ENCODE peak calls at places on chromosomes 11 and 22, in eight cellular contexts. X is Caki2; S is stimulated activated CD4-positive, alpha-beta T cell treated with anti-CD3 and anti-CD28 coated beads, Interleukin-12 subunit alpha, Interleukin-12 subunit beta, amount 100 ng/mL, for 24 hours; F is nucleus accumbens; Z is NAMALWA; N is head of caudate nucleus; O is LHCN-M2; I is EL. H is an unnamed sample.

GRCh38 chr11:1869427-1870325 is 16.8 kb downstream of the LSP1 start:
- DNase-seq in X (no peak), S (no peak), F (no peak), Z (no peak), N (no peak), O (peak), I (no peak), H (no peak)

GRCh38 chr11:13277719-13278619 is at the start of gene BMAL1:
- DNase-seq in X (peak), S (peak), F (peak), Z (no peak), N (peak), O (peak), I (peak), H (peak)

GRCh38 chr11:13859986-13860385 is 102.5 kb upstream of the SPON1 start:
- DNase-seq in X (no peak), S (no peak), F (peak), Z (no peak), N (peak), O (no peak), I (no peak), H (no peak)

GRCh38 chr11:42572231-42572610 is 739.6 kb upstream of the API5 start:
- DNase-seq in X (no peak), S (no peak), F (no peak), Z (no peak), N (no peak), O (no peak), I (no peak), H (no peak)

GRCh38 chr11:18310800-18311340 is 11.1 kb downstream of the HPS5 start:
- DNase-seq in X (no peak), S (no peak), F (no peak), Z (no peak), N (no peak), O (peak), I (no peak), H (peak)

GRCh38 chr11:75513250-75513649 is 12.5 kb downstream of the GDPD5 start:
- DNase-seq in X (peak), S (no peak), F (no peak), Z (peak), N (no peak), O (peak), I (peak), H (peak)

GRCh38 chr11:134856371-134856971 is 444.4 kb upstream of the B3GAT1 start:
- DNase-seq in X (no peak), S (no peak), F (no peak), Z (no peak), N (no peak), O (no peak), I (no peak), H (no peak)

GRCh38 chr11:559020-559620 is 1.4 kb downstream of the LMNTD2 start:
- DNase-seq in X (no peak), S (no peak), F (no peak), Z (no peak), N (no peak), O (no peak), I (no peak), H (no peak)

GRCh38 chr11:19597194-19597593 is 115.4 kb upstream of the NAV2 start:
- DNase-seq in X (peak), S (no peak), F (no peak), Z (no peak), N (no peak), O (peak), I (peak), H (peak)

GRCh38 chr11:14411818-14412217 is 52.8 kb upstream of the RRAS2 start:
- DNase-seq in X (no peak), S (no peak), F (no peak), Z (no peak), N (no peak), O (peak), I (peak), H (peak)

GRCh38 chr11:20112291-20113146 is 47.8 kb downstream of the DBX1 start:
- DNase-seq in X (peak), S (no peak), F (peak), Z (no peak), N (peak), O (peak), I (peak), H (peak)

GRCh38 chr11:81707881-81708280 is 1025.8 kb downstream of the FAM181B start:
- DNase-seq in X (no peak), S (no peak), F (no peak), Z (peak), N (no peak), O (no peak), I (no peak), H (no peak)

GRCh38 chr11:81596709-81597108 is 1137.0 kb downstream of the FAM181B start:
- DNase-seq in X (no peak), S (no peak), F (no peak), Z (no peak), N (no peak), O (no peak), I (no peak), H (no peak)

GRCh38 chr11:40241524-40242037 is 1217.9 kb downstream of the LRRC4C start:
- DNase-seq in X (no peak), S (no peak), F (no peak), Z (no peak), N (no peak), O (no peak), I (no peak), H (no peak)

GRCh38 chr11:46421257-46421880 is 29.8 kb upstream of the CHRM4 start:
- DNase-seq in X (no peak), S (no peak), F (no peak), Z (no peak), N (no peak), O (no peak), I (no peak), H (no peak)

GRCh38 chr11:132962026-132962425 is 570.3 kb downstream of the OPCML start:
- DNase-seq in X (no peak), S (no peak), F (peak), Z (no peak), N (peak), O (no peak), I (peak), H (peak)

GRCh38 chr11:72079776-72080325 is 491 bp downstream of the NUMA1 start:
- DNase-seq in X (peak), S (no peak), F (no peak), Z (no peak), N (no peak), O (no peak), I (no peak), H (no peak)

GRCh38 chr11:122671270-122671906 is 15.9 kb downstream of the UBASH3B start:
- DNase-seq in X (no peak), S (no peak), F (no peak), Z (peak), N (no peak), O (no peak), I (peak), H (no peak)

GRCh38 chr22:24433868-24434471 is 6.6 kb downstream of the ADORA2A start:
- DNase-seq in X (peak), S (no peak), F (no peak), Z (peak), N (no peak), O (peak), I (peak), H (peak)

GRCh38 chr11:28874706-28875105 is 766.5 kb downstream of the METTL15 start:
- DNase-seq in X (no peak), S (no peak), F (no peak), Z (no peak), N (no peak), O (no peak), I (no peak), H (no peak)

GRCh38 chr11:34425360-34425759 is 13.4 kb upstream of the CAT start:
- DNase-seq in X (no peak), S (no peak), F (no peak), Z (no peak), N (no peak), O (no peak), I (no peak), H (no peak)

GRCh38 chr11:72643547-72643946 is 30.7 kb downstream of the PDE2A start:
- DNase-seq in X (peak), S (no peak), F (no peak), Z (no peak), N (no peak), O (peak), I (peak), H (peak)

GRCh38 chr11:101617735-101618332 is 34.0 kb upstream of the TRPC6 start:
- DNase-seq in X (no peak), S (no peak), F (peak), Z (no peak), N (peak), O (peak), I (peak), H (peak)

GRCh38 chr11:116188350-116188749 is 584.4 kb downstream of the BUD13 start:
- DNase-seq in X (no peak), S (no peak), F (no peak), Z (no peak), N (no peak), O (no peak), I (no peak), H (no peak)

GRCh38 chr11:131622193-131622592 is 251.8 kb downstream of the NTM start:
- DNase-seq in X (no peak), S (no peak), F (no peak), Z (no peak), N (no peak), O (no peak), I (no peak), H (no peak)

GRCh38 chr11:1835671-1836010 is 851 bp downstream of the SYT8 start:
- DNase-seq in X (no peak), S (no peak), F (no peak), Z (no peak), N (no peak), O (no peak), I (no peak), H (no peak)

H was measured in iris pigment epithelial cell.